ENCODE peak calls at places on chromosomes 7 and 10, in nine cellular contexts. A is brain microvascular endothelial cell, W is tibial artery, J is dorsolateral prefrontal cortex, R is trophoblast cell, N is substantia nigra, V is OCI-LY7, L is IMR-90, B is heart left ventricle. D is an unnamed sample.

GRCh38 chr10:61139230-61139928 is 195.4 kb upstream of the RHOBTB1 start:
- DNase-seq in W (no peak), L (no peak), B (no peak), N (no peak), V (no peak), A (no peak), J (no peak), R (no peak), D (no peak)

GRCh38 chr10:59655309-59655708 is 54.3 kb downstream of the SLC16A9 start:
- DNase-seq in N (no peak), B (no peak), V (no peak), J (no peak), A (no peak), L (no peak), R (no peak), W (no peak), D (no peak)

GRCh38 chr10:127649642-127650041 is 87.3 kb upstream of the FOXI2 start:
- DNase-seq in A (no peak), J (no peak), N (no peak), B (no peak), W (no peak), R (peak), L (no peak), V (peak), D (no peak)

GRCh38 chr7:3888096-3888495 is 587.0 kb downstream of the SDK1 start:
- DNase-seq in W (no peak), R (no peak), B (no peak), L (no peak), N (no peak), A (no peak), J (no peak), V (no peak), D (no peak)

GRCh38 chr10:44030132-44030531 is 354.8 kb downstream of the CXCL12 start:
- DNase-seq in J (no peak), W (no peak), R (peak), V (peak), L (no peak), A (no peak), B (no peak), N (no peak), D (no peak)

GRCh38 chr7:45387837-45388236 is 186.3 kb upstream of the ADCY1 start:
- DNase-seq in V (no peak), W (no peak), B (no peak), L (no peak), N (no peak), J (no peak), A (no peak), R (no peak), D (no peak)

GRCh38 chr10:128572696-128573095 is 446.5 kb upstream of the MKI67 start:
- DNase-seq in N (no peak), R (no peak), B (no peak), J (no peak), V (no peak), W (no peak), A (no peak), L (no peak), D (no peak)

GRCh38 chr7:22113041-22113440 is 167.3 kb upstream of the CDCA7L start:
- DNase-seq in R (no peak), B (no peak), W (no peak), L (no peak), N (no peak), A (no peak), V (no peak), J (no peak), D (no peak)

GRCh38 chr7:8176370-8177081 is 85.4 kb downstream of the ICA1 start:
- DNase-seq in B (no peak), V (peak), A (no peak), J (no peak), W (no peak), L (no peak), R (peak), N (no peak), D (no peak)

GRCh38 chr7:47435889-47436312 is 146.0 kb downstream of the TNS3 start:
- DNase-seq in B (no peak), N (peak), R (peak), W (peak), V (peak), L (peak), A (peak), J (peak), D (no peak)

GRCh38 chr10:93503075-93503474 is 6.7 kb downstream of the CEP55 start:
- DNase-seq in B (no peak), V (no peak), R (no peak), A (no peak), N (no peak), W (no peak), L (no peak), J (no peak), D (no peak)

GRCh38 chr7:114663502-114663901 is 248.9 kb downstream of the FOXP2 start:
- DNase-seq in N (no peak), W (no peak), R (peak), A (peak), J (no peak), B (no peak), V (peak), L (peak), D (no peak)

GRCh38 chr10:84213076-84213475 is 12.3 kb downstream of the LRIT2 start:
- DNase-seq in J (no peak), L (no peak), N (no peak), B (no peak), V (no peak), W (peak), A (no peak), R (no peak), D (no peak)

GRCh38 chr10:51960494-51960895 is 261.1 kb upstream of the CSTF2T start:
- DNase-seq in B (no peak), J (no peak), A (peak), L (peak), W (no peak), V (peak), N (no peak), R (peak), D (no peak)

GRCh38 chr7:22156205-22156604 is 200.7 kb downstream of the RAPGEF5 start:
- DNase-seq in R (peak), A (peak), W (no peak), N (no peak), J (no peak), L (peak), B (no peak), V (no peak), D (no peak)

GRCh38 chr10:23110722-23111660 is 15.6 kb downstream of the MSRB2 start:
- DNase-seq in R (no peak), W (no peak), B (no peak), A (no peak), V (no peak), J (no peak), N (no peak), L (no peak), D (no peak)

GRCh38 chr10:119370972-119371703 is 163.8 kb downstream of the GRK5 start:
- DNase-seq in W (peak), B (peak), J (no peak), A (peak), N (no peak), R (peak), L (peak), V (no peak), D (no peak)

GRCh38 chr7:237385-237784 is 45.0 kb downstream of the FAM20C start:
- DNase-seq in B (no peak), R (no peak), N (no peak), A (no peak), W (no peak), J (no peak), L (no peak), V (no peak), D (no peak)

GRCh38 chr10:14635049-14635710 is 139.5 kb downstream of the FAM107B start:
- DNase-seq in J (no peak), A (no peak), R (peak), N (no peak), L (no peak), V (no peak), W (no peak), B (no peak), D (no peak)

GRCh38 chr7:63925262-63925625 is 73.4 kb upstream of the ZNF722 start:
- DNase-seq in A (no peak), R (peak), W (no peak), B (no peak), J (no peak), N (no peak), V (no peak), L (no peak), D (no peak)

GRCh38 chr7:26329520-26330269 is 38.0 kb downstream of the SNX10 start:
- DNase-seq in A (no peak), V (peak), W (no peak), L (no peak), J (no peak), R (peak), N (no peak), B (no peak), D (no peak)

GRCh38 chr7:54839538-54840213 is 80.7 kb upstream of the SEC61G start:
- DNase-seq in V (no peak), B (peak), N (peak), R (peak), A (peak), L (peak), J (no peak), W (peak), D (no peak)

GRCh38 chr10:98223874-98224273 is 44.1 kb downstream of the LOXL4 start:
- DNase-seq in J (no peak), V (no peak), L (no peak), A (no peak), W (no peak), N (no peak), B (no peak), R (no peak), D (no peak)

GRCh38 chr7:127900116-127900515 is 131.1 kb downstream of the LRRC4 start:
- DNase-seq in A (no peak), W (no peak), V (no peak), L (no peak), N (no peak), B (no peak), R (peak), J (no peak), D (no peak)

GRCh38 chr10:71597821-71598498 is 121.6 kb downstream of the C10orf105 start:
- DNase-seq in L (no peak), B (no peak), N (peak), R (peak), V (peak), A (no peak), W (peak), J (peak), D (peak)

GRCh38 chr7:35349001-35349400 is 95.1 kb upstream of the TBX20 start:
- DNase-seq in L (no peak), N (no peak), W (no peak), J (no peak), A (no peak), V (no peak), B (no peak), R (no peak), D (no peak)

GRCh38 chr7:3427957-3428356 is 126.9 kb downstream of the SDK1 start:
- DNase-seq in B (no peak), V (peak), L (no peak), N (no peak), J (no peak), A (no peak), W (no peak), R (no peak), D (no peak)

GRCh38 chr7:79405368-79405767 is 48.1 kb downstream of the MAGI2 start:
- DNase-seq in W (no peak), L (no peak), N (no peak), A (no peak), R (no peak), J (no peak), B (no peak), V (no peak), D (no peak)

GRCh38 chr10:109973430-109973829 is 34.4 kb upstream of the ADD3 start:
- DNase-seq in J (no peak), A (no peak), B (no peak), W (no peak), N (no peak), L (no peak), V (no peak), R (no peak), D (no peak)

GRCh38 chr7:94133460-94133859 is 129.3 kb upstream of the BET1 start:
- DNase-seq in A (no peak), L (no peak), R (no peak), W (no peak), N (no peak), V (no peak), B (no peak), J (no peak), D (no peak)

GRCh38 chr7:83427929-83428328 is 221.0 kb downstream of the SEMA3E start:
- DNase-seq in R (no peak), L (no peak), W (no peak), B (no peak), N (no peak), A (no peak), J (no peak), V (no peak), D (no peak)

GRCh38 chr10:11887381-11888227 is 64.4 kb downstream of the PROSER2 start:
- DNase-seq in J (no peak), B (peak), L (no peak), W (no peak), V (no peak), N (no peak), R (no peak), A (no peak), D (no peak)

GRCh38 chr10:46559231-46559671 is 2.8 kb upstream of the GPRIN2 start:
- DNase-seq in A (no peak), B (peak), N (no peak), L (no peak), R (no peak), W (no peak), V (no peak), J (no peak), D (no peak)

GRCh38 chr7:17444151-17444550 is 145.7 kb downstream of the AHR start:
- DNase-seq in B (no peak), W (no peak), L (no peak), N (no peak), A (no peak), V (no peak), R (no peak), J (no peak), D (no peak)

GRCh38 chr10:7218974-7219373 is 191.9 kb downstream of the SFMBT2 start:
- DNase-seq in L (peak), B (no peak), J (no peak), N (no peak), W (no peak), A (no peak), R (peak), V (peak), D (no peak)

GRCh38 chr7:99648843-99649242 is 31.0 kb downstream of the CYP3A5 start:
- DNase-seq in A (no peak), R (no peak), B (no peak), L (no peak), V (no peak), W (no peak), N (no peak), J (no peak), D (peak)

GRCh38 chr7:262251-262572 is 27.8 kb upstream of the FOXL3 start:
- DNase-seq in A (no peak), N (no peak), B (peak), V (no peak), L (no peak), J (no peak), R (no peak), W (peak), D (no peak)

GRCh38 chr7:22296916-22297315 is 60.0 kb downstream of the RAPGEF5 start:
- DNase-seq in W (no peak), L (no peak), N (no peak), V (no peak), B (no peak), R (no peak), J (no peak), A (no peak), D (no peak)

DNA sequence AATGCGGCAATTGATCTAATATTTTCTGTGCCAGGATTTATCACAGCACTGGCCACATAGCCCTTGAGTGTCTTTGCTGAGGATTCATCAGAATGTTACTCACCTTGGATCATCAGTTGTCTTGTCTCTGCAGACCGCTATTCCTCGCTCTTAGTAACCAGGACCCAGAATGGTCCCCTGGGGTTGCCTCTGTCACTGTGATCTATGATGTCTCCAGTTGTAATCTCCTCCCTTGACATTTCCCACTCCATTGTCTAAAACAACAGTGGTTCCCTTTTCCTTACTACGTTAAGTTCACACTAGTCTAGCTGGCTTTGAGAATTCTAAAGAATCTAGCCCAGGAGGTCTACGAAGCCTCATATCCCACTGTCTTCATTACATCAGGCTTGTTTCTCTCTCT is 125.9 kb downstream of the CUBN start:
- DNase-seq in N (no peak), B (no peak), J (no peak), A (no peak), V (no peak), L (no peak), W (no peak), R (no peak), D (no peak)
- H3K27ac ChIP-seq in N (no peak), B (peak), J (no peak), A (peak), V (no peak), L (no peak), W (peak), R (no peak), D (no peak)

GRCh38 chr10:68155615-68156205 is 46.4 kb downstream of the MYPN start:
- DNase-seq in R (no peak), N (no peak), W (no peak), J (no peak), B (no peak), L (peak), A (no peak), V (no peak), D (no peak)

GRCh38 chr10:68153473-68154210 is 44.4 kb downstream of the MYPN start:
- DNase-seq in B (no peak), V (no peak), L (peak), R (peak), W (no peak), N (no peak), A (peak), J (no peak), D (no peak)

GRCh38 chr10:68151453-68151852 is 42.2 kb downstream of the MYPN start:
- DNase-seq in B (no peak), N (no peak), L (no peak), V (no peak), A (no peak), W (no peak), R (no peak), J (no peak), D (no peak)

GRCh38 chr10:68156373-68157185 is 47.3 kb downstream of the MYPN start:
- DNase-seq in W (no peak), V (peak), R (peak), J (no peak), N (no peak), A (peak), L (peak), B (no peak), D (no peak)

DNA sequence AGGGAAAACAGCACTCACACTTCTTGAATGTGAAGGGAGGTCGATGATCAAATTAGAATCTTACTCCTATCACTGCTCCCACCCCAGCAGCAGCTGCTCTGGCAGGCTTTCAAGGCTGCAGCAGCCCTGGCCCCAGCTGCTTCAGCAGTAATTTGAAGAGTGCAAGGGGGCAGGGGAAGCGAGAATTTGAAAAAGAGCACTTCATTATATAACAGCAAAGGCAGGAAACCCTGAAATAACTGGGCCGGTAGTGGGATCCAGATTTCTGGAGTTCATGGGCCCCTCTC is 44.9 kb downstream of the MYPN start:
- DNase-seq in N (no peak), R (no peak), V (peak), B (peak), L (peak), A (peak), W (no peak), J (peak), D (no peak)
- H3K27ac ChIP-seq in N (no peak), R (no peak), V (no peak), B (peak), L (peak), A (peak), W (peak), J (peak), D (no peak)

GRCh38 chr10:69406302-69406811 is 10.4 kb downstream of the TACR2 start:
- DNase-seq in R (no peak), N (no peak), L (no peak), J (no peak), W (peak), V (no peak), B (peak), A (no peak), D (no peak)
- H3K27ac ChIP-seq in R (no peak), N (no peak), L (no peak), J (no peak), W (peak), V (no peak), B (peak), A (no peak), D (no peak)

DNA sequence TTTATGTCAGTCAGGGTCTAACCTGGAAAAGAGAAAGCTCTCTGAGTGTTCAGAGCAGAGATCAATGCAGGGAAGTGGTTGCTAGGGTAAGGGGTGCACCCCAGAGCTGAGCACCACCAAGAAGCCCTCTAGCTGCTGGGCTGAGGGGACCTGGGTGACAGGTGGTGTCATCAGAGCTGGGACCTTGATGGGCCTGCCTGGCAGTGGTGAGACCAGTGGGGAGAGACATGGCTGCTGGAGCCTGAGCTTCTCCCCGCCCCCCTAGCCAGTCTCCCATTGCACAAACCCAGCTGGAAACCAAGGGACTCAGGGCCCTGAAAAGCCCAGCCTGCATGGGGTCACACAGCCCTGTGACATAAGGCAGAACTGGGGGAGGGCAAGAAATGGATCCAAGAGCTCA is 49.1 kb upstream of the OSBPL3 start:
- DNase-seq in W (no peak), N (no peak), A (no peak), B (no peak), J (no peak), V (no peak), R (no peak), L (no peak), D (no peak)
- H3K27ac ChIP-seq in W (no peak), N (no peak), A (peak), B (peak), J (no peak), V (no peak), R (no peak), L (peak), D (no peak)

D was measured in caudate nucleus.